ENCODE peak calls at places on chromosomes 1 and 21, in nine cellular contexts. F is fibroblast of pulmonary artery, O is astrocyte, E is lower lobe of right lung, A is fibroblast of villous mesenchyme, L is uterus, T is AG04449, W is stomach, Q is hepatocyte. R is an unnamed sample.

GRCh38 chr1:239555350-239555749 is 169.0 kb downstream of the CHRM3 start:
- DNase-seq in A (no peak), L (no peak), Q (no peak), E (no peak), W (no peak), F (no peak), O (no peak), T (no peak), R (no peak)

GRCh38 chr1:97158704-97159103 is 437.1 kb downstream of the PTBP2 start:
- DNase-seq in A (no peak), L (no peak), F (no peak), E (no peak), W (no peak), T (no peak), Q (no peak), O (no peak), R (no peak)

GRCh38 chr1:244970661-244971523 is 106.5 kb upstream of the HNRNPU start:
- DNase-seq in F (peak; percentile 96), T (peak; percentile 71), Q (peak; percentile 97), E (peak; percentile 94), O (peak; percentile 91), W (peak; percentile 92), A (peak; percentile 97), L (peak; percentile 94), R (peak; percentile 98)

GRCh38 chr1:207847116-207847515 is 63.8 kb downstream of the CD34 start:
- DNase-seq in F (peak; percentile 58), L (no peak), W (no peak), A (no peak), O (peak; percentile 56), Q (no peak), E (no peak), T (no peak), R (peak; percentile 56)

GRCh38 chr1:151846686-151847227 is 6.8 kb downstream of the THEM5 start:
- DNase-seq in T (no peak), L (no peak), W (no peak), A (no peak), O (no peak), Q (no peak), F (no peak), E (no peak), R (no peak)

GRCh38 chr1:203215573-203215972 is 13.9 kb downstream of the CHIT1 start:
- DNase-seq in L (no peak), O (no peak), F (no peak), Q (no peak), E (no peak), W (no peak), T (no peak), A (no peak), R (no peak)

GRCh38 chr1:16124377-16125087 is 31.3 kb downstream of the EPHA2 start:
- DNase-seq in O (no peak), E (no peak), T (no peak), L (no peak), A (no peak), Q (no peak), F (no peak), W (no peak), R (no peak)

GRCh38 chr21:42566524-42567180 is 53.0 kb downstream of the SLC37A1 start:
- DNase-seq in L (peak; percentile 13), Q (no peak), T (no peak), O (no peak), W (peak; percentile 24), E (peak; percentile 41), A (no peak), F (no peak), R (no peak)

GRCh38 chr1:45421935-45422334 is 69.0 kb downstream of the TESK2 start:
- DNase-seq in W (no peak), F (no peak), A (no peak), Q (no peak), O (no peak), E (no peak), T (no peak), L (no peak), R (no peak)

GRCh38 chr1:248631354-248632041 is 3.4 kb downstream of the OR2T11 start:
- DNase-seq in W (no peak), Q (no peak), T (no peak), E (no peak), L (no peak), A (no peak), O (no peak), F (no peak), R (no peak)

GRCh38 chr1:177429234-177429633 is 258.5 kb downstream of the BRINP2 start:
- DNase-seq in Q (no peak), E (no peak), O (no peak), L (no peak), A (no peak), F (no peak), T (no peak), W (no peak), R (no peak)

GRCh38 chr1:109619655-109620395 is at the start of gene AMPD2:
- DNase-seq in Q (peak; percentile 90), E (peak; percentile 90), T (no peak), L (peak; percentile 78), A (peak; percentile 95), W (peak; percentile 80), F (peak; percentile 89), O (peak; percentile 82), R (peak; percentile 88)

GRCh38 chr1:53172751-53173498 is 23.7 kb upstream of the CPT2 start:
- DNase-seq in Q (no peak), A (peak; percentile 82), O (no peak), F (peak; percentile 54), W (no peak), T (no peak), E (no peak), L (no peak), R (peak; percentile 31)

GRCh38 chr1:8866173-8866791 is 12.2 kb downstream of the ENO1 start:
- DNase-seq in L (no peak), Q (no peak), F (no peak), A (no peak), O (no peak), T (no peak), W (no peak), E (no peak), R (no peak)

GRCh38 chr1:63289135-63289534 is 33.2 kb upstream of the FOXD3 start:
- DNase-seq in W (no peak), L (no peak), T (no peak), Q (no peak), O (no peak), F (no peak), E (no peak), A (no peak), R (no peak)

GRCh38 chr1:63299387-63299786 is 23.0 kb upstream of the FOXD3 start:
- DNase-seq in W (no peak), F (no peak), L (no peak), Q (no peak), E (no peak), O (no peak), T (no peak), A (no peak), R (no peak)

DNA sequence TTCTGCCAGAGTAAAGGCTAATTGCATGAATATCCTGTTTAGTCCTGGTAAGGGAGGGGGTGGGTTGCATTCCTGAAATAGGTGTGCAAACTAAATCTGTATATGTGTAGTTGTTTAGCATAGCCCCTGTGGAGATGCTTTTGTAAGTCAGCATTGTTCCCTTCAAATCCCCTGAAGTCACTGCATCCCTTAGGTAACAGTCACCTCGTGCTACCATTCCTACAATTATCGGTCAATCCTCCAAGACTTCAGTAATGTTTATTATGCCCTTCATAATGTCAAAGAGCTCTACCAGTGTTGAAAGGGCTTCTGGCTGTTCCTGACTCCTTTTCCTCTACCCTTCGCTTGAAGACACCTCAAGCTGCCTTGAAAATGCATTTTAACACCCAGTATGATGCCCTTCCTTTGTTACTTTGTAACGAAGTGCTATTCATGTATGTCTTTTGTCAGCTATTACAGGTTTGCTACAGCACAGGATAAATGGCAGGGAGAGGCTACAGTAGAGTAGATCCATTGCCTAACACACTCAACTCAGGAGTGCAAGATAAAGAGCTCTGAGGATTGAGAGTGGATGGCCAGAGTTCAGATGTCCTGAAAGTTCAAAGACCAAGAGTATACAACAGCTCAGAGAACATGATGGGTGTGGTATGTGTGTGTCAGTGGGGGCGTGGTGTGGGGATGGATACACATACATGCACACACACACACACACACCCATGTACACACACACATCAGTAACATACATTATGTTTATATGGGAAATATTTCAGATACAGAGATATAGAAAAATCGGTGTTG is 27.4 kb upstream of the FOXD3 start:
- DNase-seq in A (no peak), E (no peak), L (no peak), F (no peak), O (no peak), W (no peak), T (no peak), Q (no peak), R (no peak)
- H3K4me3 ChIP-seq in A (no peak overlapping the region), E (no peak overlapping the region), L (no peak overlapping the region), F (no peak overlapping the region), O (no peak overlapping the region), W (no peak overlapping the region), T (no peak overlapping the region), Q (no peak overlapping the region), R (no peak overlapping the region)

DNA sequence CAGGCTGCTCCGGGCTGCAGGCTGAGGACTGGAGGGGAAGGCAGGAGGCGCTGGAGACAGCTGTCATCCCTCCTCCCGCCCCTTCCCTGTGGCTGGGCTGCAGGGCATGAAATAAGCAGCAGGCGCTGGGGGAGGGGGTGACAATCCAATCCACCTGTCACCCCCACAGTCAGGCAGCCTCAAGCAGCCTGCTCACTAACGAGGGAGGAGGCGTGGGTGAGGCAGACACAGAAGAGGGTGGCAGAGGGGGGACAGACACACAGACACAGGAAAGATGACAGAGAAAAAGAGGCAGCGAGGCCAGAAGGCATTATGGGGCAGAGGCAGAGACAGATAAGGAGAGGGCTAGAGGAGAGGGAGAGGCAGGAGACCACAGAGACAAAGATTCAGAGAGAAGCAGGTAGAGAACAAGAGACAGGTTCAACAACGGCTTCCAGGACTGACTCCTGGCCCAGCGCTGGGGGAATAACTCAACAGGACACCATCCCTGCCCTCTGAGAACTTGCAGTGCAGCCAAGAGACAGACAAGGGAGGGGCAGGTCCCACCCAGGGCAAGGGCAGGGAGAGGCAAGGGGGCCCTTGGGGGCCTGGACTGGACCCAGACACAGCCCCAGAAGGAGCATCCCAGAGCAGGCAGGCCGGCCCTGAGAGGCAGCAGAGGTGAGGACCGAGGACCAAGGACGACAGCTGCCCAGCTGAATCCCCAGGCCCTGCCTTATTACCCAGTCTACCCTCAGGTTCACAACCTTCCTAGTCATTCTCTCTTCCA is 11.2 kb downstream of the MEF2D start:
- DNase-seq in Q (peak; percentile 38), L (no peak), O (no peak), E (no peak), W (no peak), F (no peak), A (no peak), T (no peak), R (no peak)
- TF ChIP-seq CTCF in Q (no peak), L (peak; percentile 27), O (no peak), E (no peak), W (no peak), F (peak; percentile 17), A (peak; percentile 31), T (peak; percentile 25), R (peak; percentile 37)

GRCh38 chr21:26583737-26584136 is 10.7 kb upstream of the CYYR1 start:
- DNase-seq in O (no peak), Q (no peak), W (no peak), A (no peak), F (no peak), E (no peak), T (no peak), L (no peak), R (no peak)
- H3K4me3 ChIP-seq in O (no peak overlapping the region), Q (no peak overlapping the region), W (no peak overlapping the region), A (peak overlapping the region; percentile 3), F (no peak overlapping the region), E (no peak overlapping the region), T (no peak overlapping the region), L (no peak overlapping the region), R (no peak overlapping the region)

DNA sequence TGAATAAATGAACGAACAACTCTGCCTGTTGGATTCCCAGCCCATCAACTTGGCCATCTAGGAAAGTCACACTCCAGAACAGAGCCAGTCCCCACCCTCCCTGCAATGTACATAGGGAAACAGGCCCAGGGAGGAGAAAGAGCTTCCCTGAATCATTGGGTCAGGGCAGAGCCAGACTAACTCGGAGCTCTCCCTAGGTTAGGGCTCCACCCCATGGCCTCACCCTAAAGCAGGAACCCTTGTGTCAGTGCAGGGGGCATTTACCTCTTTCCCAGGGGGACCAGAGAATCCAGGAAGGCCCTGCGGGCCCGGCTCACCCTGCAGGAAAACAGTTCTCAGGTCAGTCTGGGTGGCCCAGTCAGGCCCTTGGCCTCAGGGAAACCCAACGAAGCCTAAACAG is 11.6 kb downstream of the COL9A2 start:
- DNase-seq in Q (no peak), W (no peak), F (no peak), L (no peak), A (no peak), T (no peak), O (no peak), E (no peak), R (no peak)
- TF ChIP-seq CTCF in Q (no peak), W (no peak), F (no peak), L (no peak), A (peak; percentile 29), T (no peak), O (no peak), E (no peak), R (peak; percentile 29)